ENCODE peak calls at places on chromosomes 13 and 19, in seven cellular contexts. U is suprapubic skin, S is fibroblast of mammary gland, O is left lung, R is fibroblast of lung, A is osteoblast, W is psoas muscle. X is an unnamed sample.

GRCh38 chr13:43751624-43752023 is 35.1 kb downstream of the ENOX1 start:
- DNase-seq in W (no peak), U (no peak), R (no peak), S (peak), O (no peak), A (no peak), X (no peak)

GRCh38 chr19:54448037-54448773 is 794 bp upstream of the LENG8 start:
- DNase-seq in S (peak), W (peak), U (peak), O (peak), A (peak), R (peak), X (peak)

GRCh38 chr13:95779522-95779921 is 102.6 kb downstream of the DNAJC3 start:
- DNase-seq in O (no peak), A (no peak), R (no peak), S (no peak), W (no peak), U (no peak), X (no peak)

GRCh38 chr13:40231311-40231710 is 435.1 kb downstream of the FOXO1 start:
- DNase-seq in R (no peak), O (no peak), A (peak), W (no peak), U (no peak), S (peak), X (no peak)

GRCh38 chr13:88031980-88032562 is 360.9 kb downstream of the SLITRK5 start:
- DNase-seq in S (peak), R (peak), O (no peak), W (no peak), U (no peak), A (no peak), X (no peak)

GRCh38 chr19:19540707-19541515 is 2.8 kb downstream of the CILP2 start:
- DNase-seq in U (peak), A (peak), S (no peak), O (no peak), W (no peak), R (peak), X (no peak)

GRCh38 chr13:112898786-112899617 is 70.0 kb upstream of the MCF2L start:
- DNase-seq in A (peak), R (no peak), W (no peak), S (no peak), O (peak), U (peak), X (no peak)

GRCh38 chr19:41223431-41224234 is 4.6 kb downstream of the AXL start:
- DNase-seq in A (peak), O (peak), U (no peak), W (peak), S (peak), R (peak), X (no peak)

GRCh38 chr13:66689037-66689619 is 541.0 kb downstream of the PCDH9 start:
- DNase-seq in A (no peak), W (no peak), U (no peak), R (peak), O (no peak), S (peak), X (no peak)

DNA sequence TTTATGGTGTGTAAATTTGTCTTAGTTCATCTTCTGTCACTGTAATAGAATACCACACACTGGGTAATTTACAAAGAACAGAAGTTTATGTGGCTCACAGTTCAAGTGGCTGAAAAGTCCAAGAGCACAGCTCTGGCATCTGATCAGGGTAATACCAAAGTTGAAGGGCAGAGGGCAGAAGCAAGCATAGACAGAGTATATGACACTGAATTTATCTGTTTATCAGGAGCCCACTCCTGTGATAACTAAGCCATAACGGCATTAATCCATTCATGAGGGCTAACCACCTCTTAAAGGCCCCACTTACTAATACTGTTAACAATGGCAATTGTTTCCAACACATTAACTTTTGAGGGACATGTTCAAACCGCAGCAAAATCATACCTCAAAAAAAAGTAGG is 4.0 kb upstream of the RFXAP start:
- DNase-seq in S (no peak), R (peak), U (no peak), A (no peak), W (no peak), O (no peak), X (no peak)
- TF ChIP-seq CTCF in S (peak), R (peak), U (no peak), A (peak), W (no peak), O (no peak), X (peak)

DNA sequence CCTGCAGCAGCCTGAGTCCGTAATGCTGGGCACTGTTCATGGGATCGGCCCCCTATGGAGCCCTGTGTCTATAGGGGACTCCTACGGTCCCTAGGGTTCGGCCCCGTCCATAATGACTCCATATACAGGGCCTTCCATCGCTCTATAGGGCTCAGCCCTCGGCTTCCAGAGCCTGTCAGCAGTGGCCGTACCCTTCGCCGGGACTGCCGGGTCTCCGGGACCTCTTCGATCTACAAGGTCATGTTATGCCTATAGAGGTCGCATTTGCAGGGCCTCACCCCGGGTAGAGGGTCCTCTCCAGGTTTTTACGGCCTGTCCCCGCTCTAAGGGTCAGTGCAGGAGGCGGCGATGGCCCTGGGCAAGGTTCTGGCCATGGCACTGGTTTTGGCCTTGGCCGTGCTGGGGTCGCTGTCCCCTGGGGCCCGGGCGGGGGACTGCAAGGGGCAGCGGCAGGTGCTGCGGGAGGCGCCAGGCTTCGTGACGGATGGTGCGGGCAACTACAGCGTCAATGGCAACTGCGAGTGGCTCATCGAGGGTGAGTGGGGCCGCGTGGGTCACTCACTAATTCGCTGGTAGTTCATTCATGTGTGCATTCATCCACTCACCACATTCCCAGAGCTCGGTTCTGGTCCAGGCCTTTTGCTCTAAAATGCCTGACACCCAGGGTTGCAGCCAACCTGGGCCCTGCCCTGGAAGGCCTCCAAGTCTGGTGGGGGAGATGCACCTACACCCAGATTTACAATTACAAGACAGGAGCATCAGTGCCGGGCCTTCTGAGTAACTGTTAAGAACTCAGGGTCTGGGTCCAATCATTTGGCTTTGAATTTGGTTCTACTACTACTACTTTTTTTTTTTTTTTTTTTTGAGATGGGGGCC is 699 bp downstream of the MEGF8 start:
- DNase-seq in U (no peak), R (no peak), W (peak), S (no peak), A (peak), O (no peak), X (no peak)
- TF ChIP-seq CTCF in U (no peak), R (no peak), W (peak), S (no peak), A (no peak), O (no peak), X (peak)

GRCh38 chr13:100848304-100848703 is 173.7 kb upstream of the TMTC4 start:
- DNase-seq in U (no peak), A (no peak), S (no peak), R (no peak), O (no peak), W (no peak), X (no peak)
- TF ChIP-seq CTCF in U (no peak), A (no peak), S (no peak), R (no peak), O (no peak), W (no peak), X (no peak)

DNA sequence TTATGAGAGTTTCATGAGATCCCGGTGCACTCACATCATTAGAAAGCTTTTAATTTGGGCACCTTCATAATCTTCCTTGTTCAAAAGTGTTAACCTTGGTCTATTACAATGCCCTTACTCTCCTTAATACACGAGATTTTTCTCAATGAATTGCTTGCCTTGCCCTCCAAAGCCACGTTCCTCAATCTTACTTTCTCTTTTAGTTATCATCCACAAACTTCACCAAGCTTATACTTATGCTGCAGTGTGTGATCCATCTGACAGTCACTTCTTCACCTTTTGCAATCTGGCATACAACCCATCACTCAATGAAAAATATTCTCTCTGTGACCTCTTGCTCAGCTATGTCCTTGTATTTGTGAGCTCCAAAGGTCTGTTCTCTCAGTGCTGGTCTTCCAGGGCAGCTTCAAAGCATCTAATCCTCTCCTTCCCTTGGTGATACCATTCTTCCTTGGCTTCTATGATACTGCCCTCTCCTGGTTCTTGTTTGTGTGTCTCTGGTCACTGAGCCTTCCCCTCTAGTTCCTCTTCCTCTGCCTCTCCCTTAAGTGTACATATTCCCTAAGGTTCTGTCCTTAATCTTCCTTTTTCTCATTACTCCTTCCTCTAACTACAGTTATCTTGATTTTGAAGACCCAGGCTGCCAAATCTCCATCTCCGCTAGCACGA is 202.2 kb upstream of the STARD13 start:
- DNase-seq in U (no peak), R (peak), S (peak), O (no peak), W (no peak), A (peak), X (no peak)
- TF ChIP-seq CTCF in U (peak), R (peak), S (peak), O (peak), W (peak), A (peak), X (peak)

GRCh38 chr19:11034449-11035213 is 54.6 kb upstream of the LDLR start:
- DNase-seq in S (no peak), W (no peak), R (no peak), O (no peak), A (no peak), U (no peak), X (no peak)

GRCh38 chr19:11033763-11034162 is 55.5 kb upstream of the LDLR start:
- DNase-seq in S (no peak), A (no peak), O (no peak), U (no peak), W (no peak), R (no peak), X (no peak)

GRCh38 chr19:11038511-11038910 is 50.8 kb upstream of the LDLR start:
- DNase-seq in A (no peak), W (no peak), O (no peak), U (no peak), R (no peak), S (no peak), X (no peak)

GRCh38 chr19:11033251-11033650 is 56.0 kb upstream of the LDLR start:
- DNase-seq in S (no peak), W (no peak), A (no peak), U (no peak), O (no peak), R (no peak), X (no peak)

DNA sequence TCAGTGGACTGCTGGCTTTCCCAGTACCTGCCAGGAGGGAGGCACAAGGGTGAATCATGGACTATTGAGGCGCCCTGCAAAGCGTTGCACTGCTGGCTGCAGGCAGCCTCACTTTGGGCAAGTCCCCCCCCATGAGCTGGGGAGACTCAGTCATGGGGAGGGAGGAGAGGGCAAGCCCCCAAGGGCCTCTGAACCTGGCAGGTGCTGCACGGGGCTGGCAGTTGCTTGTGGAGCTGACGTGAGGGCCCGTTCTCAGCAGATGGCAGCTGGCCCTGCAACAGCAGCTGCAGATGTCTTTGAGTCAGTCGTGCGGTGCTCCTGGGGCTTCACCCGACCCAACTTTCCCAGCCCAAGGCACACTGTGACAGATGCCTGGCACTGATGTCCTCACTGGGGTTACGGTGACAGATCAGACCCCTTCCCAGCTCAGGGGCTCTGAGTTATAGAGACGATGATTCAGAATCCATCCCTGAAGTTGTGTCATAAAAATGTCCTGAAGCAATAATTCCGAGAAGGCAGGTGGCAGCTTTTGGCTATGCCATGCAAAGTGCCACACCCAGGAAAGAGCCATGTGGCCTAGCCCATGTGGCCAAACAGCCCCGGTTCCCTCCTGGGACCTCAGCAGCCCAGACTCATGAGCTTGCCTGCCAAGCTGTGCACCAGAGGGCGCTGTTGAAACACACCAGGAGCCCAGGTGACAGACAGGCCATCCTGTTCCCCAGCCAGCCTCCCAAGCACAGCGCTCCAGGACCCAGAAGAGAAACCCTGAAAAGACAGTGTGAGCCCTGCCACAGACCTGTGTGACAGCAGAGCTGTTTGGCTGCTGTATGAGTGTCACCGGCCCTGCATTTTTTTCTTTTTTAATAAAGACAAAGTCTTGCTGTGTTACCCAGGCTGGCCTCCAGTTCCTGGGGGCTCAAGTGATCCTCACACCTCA is 53.6 kb upstream of the LDLR start:
- DNase-seq in R (peak), S (peak), O (peak), U (peak), A (peak), W (peak), X (no peak)
- TF ChIP-seq CTCF in R (peak), S (peak), O (peak), U (peak), A (peak), W (peak), X (peak)

DNA sequence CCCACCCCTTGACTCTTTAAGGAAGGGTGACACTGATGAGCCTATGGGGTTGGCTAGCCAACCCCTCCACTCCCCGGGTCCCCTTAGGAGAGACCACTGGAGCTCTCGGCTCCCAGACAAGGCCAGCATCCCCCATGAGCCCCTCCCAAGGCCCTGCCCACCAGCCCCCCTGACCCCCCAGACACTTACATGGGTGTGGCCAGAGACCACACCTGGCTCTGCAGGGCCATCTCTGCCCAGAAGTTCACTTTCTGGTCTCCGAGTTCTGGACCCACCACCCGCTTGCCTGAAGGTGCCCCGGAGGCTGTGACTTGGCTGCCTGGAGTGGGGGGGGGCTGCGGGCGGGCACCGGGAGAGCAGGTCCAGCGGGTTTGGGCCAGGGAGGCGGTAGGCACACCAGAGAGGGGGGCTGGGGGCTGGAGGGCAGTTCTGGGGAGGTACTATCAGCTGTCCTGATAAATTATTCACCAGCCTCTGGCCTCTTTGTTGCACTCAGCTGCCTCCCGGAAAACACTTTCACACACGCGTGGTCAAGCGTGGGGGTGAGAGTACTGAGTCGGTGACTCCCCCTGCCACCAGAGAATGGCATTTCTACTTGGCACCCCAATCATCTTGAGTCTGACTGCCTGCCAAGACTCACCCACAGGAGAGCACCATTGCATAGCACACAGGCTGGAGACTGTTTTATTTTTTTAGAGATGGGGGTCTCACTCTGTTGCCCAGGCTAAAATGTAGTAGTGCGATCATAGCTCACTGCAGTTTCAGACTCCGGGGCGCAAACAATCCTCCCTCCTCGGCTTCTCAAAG is at the start of gene PALM3:
- DNase-seq in W (no peak), A (peak), S (no peak), U (no peak), O (no peak), R (no peak), X (no peak)
- TF ChIP-seq CTCF in W (no peak), A (no peak), S (no peak), U (no peak), O (no peak), R (no peak), X (no peak)

GRCh38 chr13:78762825-78763224 is 103.9 kb upstream of the OBI1 start:
- DNase-seq in W (no peak), A (no peak), O (no peak), R (no peak), S (no peak), U (no peak), X (no peak)

GRCh38 chr13:78758549-78758948 is 99.6 kb upstream of the OBI1 start:
- DNase-seq in U (no peak), W (no peak), S (no peak), A (no peak), R (no peak), O (no peak), X (no peak)

GRCh38 chr13:78764665-78765064 is 105.7 kb upstream of the OBI1 start:
- DNase-seq in A (no peak), U (no peak), R (no peak), W (no peak), S (no peak), O (peak), X (no peak)

GRCh38 chr13:78759704-78760103 is 100.7 kb upstream of the OBI1 start:
- DNase-seq in R (no peak), S (no peak), A (no peak), O (no peak), U (no peak), W (no peak), X (no peak)
- TF ChIP-seq CTCF in R (no peak), S (no peak), A (no peak), O (no peak), U (no peak), W (no peak), X (no peak)

DNA sequence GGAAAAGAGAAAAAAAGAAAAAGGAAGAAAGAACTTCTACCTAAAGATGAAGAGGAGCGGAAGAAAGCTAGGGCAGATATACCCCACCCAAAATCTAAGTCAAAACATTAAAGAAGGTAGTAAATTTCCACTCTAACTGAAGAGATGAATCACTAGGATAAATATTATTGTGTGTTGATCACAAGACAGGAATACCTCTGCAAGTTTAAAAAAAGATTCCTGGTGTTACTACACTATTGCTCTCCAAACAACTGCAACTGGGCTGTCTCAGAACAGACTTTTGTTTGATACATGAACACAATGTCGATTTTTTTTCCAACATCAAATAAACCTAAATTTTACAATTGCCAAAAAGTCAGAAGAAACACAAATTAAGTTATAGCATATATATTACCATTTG is 6.8 kb downstream of the HSPH1 start:
- DNase-seq in U (no peak), A (no peak), S (no peak), O (no peak), W (no peak), R (no peak), X (no peak)
- TF ChIP-seq CTCF in U (no peak), A (no peak), S (no peak), O (no peak), W (no peak), R (no peak), X (no peak)

GRCh38 chr19:38451629-38452028 is 18.1 kb downstream of the RYR1 start:
- DNase-seq in S (no peak), R (no peak), A (peak), O (no peak), W (no peak), U (no peak), X (no peak)
- TF ChIP-seq CTCF in S (no peak), R (no peak), A (no peak), O (no peak), W (no peak), U (no peak), X (no peak)